ENCODE peak calls at places on chromosome 4, in seven cellular contexts. B, O, Y, Z, J, X and C are unnamed samples.

GRCh38 chr4:15656038-15656470 is 897 bp upstream of the FBXL5 start:
- DNase-seq in Z (no peak), Y (no peak), B (peak; percentile 13), X (no peak), O (no peak), J (no peak), C (no peak)

GRCh38 chr4:38241541-38241940 is 281.3 kb downstream of the PTTG2 start:
- DNase-seq in J (no peak), B (no peak), X (no peak), Z (no peak), O (no peak), Y (no peak), C (no peak)

GRCh38 chr4:94758141-94758699 is 465 bp downstream of the BMPR1B start:
- DNase-seq in O (no peak), Y (no peak), Z (peak; percentile 37), B (peak; percentile 80), J (peak; percentile 34), X (peak; percentile 8), C (peak; percentile 61)

GRCh38 chr4:139556735-139557505 is 901 bp upstream of the SETD7 start:
- DNase-seq in B (peak; percentile 66), O (no peak), Z (peak; percentile 63), Y (peak; percentile 62), X (peak; percentile 38), J (peak; percentile 69), C (peak; percentile 23)

GRCh38 chr4:12723849-12724447 is 760.2 kb downstream of the RAB28 start:
- DNase-seq in J (no peak), Z (no peak), Y (no peak), O (no peak), B (peak; percentile 11), X (no peak), C (no peak)

GRCh38 chr4:132437117-132437516 is 712.0 kb upstream of the PCDH10 start:
- DNase-seq in O (no peak), X (no peak), Y (no peak), J (no peak), B (no peak), Z (no peak), C (no peak)

GRCh38 chr4:145808021-145808650 is 128.2 kb downstream of the C4orf51 start:
- DNase-seq in Y (peak; percentile 91), O (no peak), Z (no peak), B (no peak), J (no peak), X (peak; percentile 57), C (no peak)

GRCh38 chr4:106601519-106601918 is 232.9 kb upstream of the GIMD1 start:
- DNase-seq in X (no peak), J (no peak), Y (no peak), B (no peak), O (no peak), Z (no peak), C (no peak)

GRCh38 chr4:30610361-30610760 is 109.8 kb upstream of the PCDH7 start:
- DNase-seq in Y (no peak), J (no peak), Z (no peak), X (no peak), O (no peak), B (no peak), C (no peak)

GRCh38 chr4:88341227-88342192 is 37.1 kb upstream of the HERC6 start:
- DNase-seq in B (no peak), Z (no peak), X (no peak), O (no peak), J (no peak), Y (peak; percentile 10), C (no peak)

GRCh38 chr4:85427123-85427522 is 47.8 kb upstream of the ARHGAP24 start:
- DNase-seq in X (no peak), O (no peak), Y (no peak), J (no peak), Z (no peak), B (no peak), C (no peak)

GRCh38 chr4:107689912-107690587 is 30.0 kb downstream of the PAPSS1 start:
- DNase-seq in J (no peak), Y (no peak), X (no peak), B (no peak), O (no peak), Z (no peak), C (no peak)

GRCh38 chr4:169080970-169081369 is 70.9 kb upstream of the CBR4 start:
- DNase-seq in Y (no peak), J (no peak), O (no peak), X (no peak), B (no peak), Z (no peak), C (no peak)

GRCh38 chr4:83852085-83852451 is 316.2 kb downstream of the GPAT3 start:
- DNase-seq in B (no peak), Y (no peak), O (no peak), X (no peak), Z (no peak), J (no peak), C (no peak)

GRCh38 chr4:108224628-108225053 is 55.9 kb upstream of the LEF1 start:
- DNase-seq in Y (no peak), X (no peak), O (no peak), B (no peak), J (peak; percentile 33), Z (no peak), C (peak; percentile 70)

GRCh38 chr4:15320116-15320515 is 107.7 kb upstream of the C1QTNF7 start:
- DNase-seq in Y (no peak), X (no peak), Z (no peak), B (no peak), O (no peak), J (no peak), C (no peak)

GRCh38 chr4:60450054-60450453 is 750.1 kb upstream of the ADGRL3 start:
- DNase-seq in J (no peak), Y (no peak), X (no peak), O (no peak), B (no peak), Z (no peak), C (no peak)

GRCh38 chr4:80202190-80202711 is 4.9 kb downstream of the PRDM8 start:
- DNase-seq in J (peak; percentile 88), Y (peak; percentile 68), B (peak; percentile 88), O (peak; percentile 73), Z (peak; percentile 85), X (peak; percentile 81), C (peak; percentile 52)

DNA sequence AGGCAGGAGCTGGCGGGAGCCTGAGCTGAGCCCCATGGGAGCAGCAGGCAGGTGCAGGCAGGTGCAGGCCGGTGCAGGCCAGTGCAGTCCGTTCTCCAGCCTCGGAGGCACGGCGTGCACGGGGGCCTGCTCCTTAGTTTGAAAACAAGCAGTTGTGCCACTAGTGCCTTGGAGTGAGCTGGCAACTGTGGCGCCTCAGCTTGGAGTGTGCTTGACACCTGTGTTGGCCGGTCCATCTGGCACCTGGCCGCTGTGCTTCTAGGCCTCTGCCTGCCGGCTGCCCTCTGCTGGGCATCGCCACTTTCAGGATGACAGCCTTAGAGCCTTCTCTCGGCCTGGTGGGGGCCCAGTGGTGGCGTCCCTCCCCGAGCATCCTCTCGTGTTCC is 47.9 kb downstream of the RGS12 start:
- DNase-seq in Y (no peak), B (no peak), J (peak; percentile 89), X (no peak), Z (peak; percentile 69), O (no peak), C (no peak)
- TF ChIP-seq CTCF in Y (no peak), B (no peak), J (no peak), X (no peak), Z (peak; percentile 57), O (no peak), C (no peak)

DNA sequence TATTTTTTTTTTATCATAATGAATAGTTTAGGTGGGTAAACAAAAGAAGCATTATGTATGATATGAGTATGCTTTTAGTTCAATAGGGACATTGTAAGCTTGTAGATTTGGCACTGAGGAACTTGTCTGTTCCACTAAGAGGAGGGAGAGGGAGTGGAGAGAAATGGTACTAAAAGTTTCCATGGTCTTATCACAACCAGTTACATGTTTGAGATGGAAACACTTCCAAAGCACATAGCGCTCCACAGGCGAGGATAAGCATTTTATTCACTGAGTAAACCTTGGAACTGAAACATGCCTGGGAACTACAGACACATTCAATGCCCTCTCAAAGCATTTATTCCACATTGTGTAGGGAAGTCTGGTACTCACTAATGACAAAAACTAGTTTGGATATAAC is 15.5 kb downstream of the MYOZ2 start:
- DNase-seq in Z (no peak), J (no peak), B (no peak), X (no peak), Y (no peak), O (no peak), C (no peak)
- TF ChIP-seq CTCF in Z (no peak), J (no peak), B (no peak), X (no peak), Y (no peak), O (no peak), C (no peak)

DNA sequence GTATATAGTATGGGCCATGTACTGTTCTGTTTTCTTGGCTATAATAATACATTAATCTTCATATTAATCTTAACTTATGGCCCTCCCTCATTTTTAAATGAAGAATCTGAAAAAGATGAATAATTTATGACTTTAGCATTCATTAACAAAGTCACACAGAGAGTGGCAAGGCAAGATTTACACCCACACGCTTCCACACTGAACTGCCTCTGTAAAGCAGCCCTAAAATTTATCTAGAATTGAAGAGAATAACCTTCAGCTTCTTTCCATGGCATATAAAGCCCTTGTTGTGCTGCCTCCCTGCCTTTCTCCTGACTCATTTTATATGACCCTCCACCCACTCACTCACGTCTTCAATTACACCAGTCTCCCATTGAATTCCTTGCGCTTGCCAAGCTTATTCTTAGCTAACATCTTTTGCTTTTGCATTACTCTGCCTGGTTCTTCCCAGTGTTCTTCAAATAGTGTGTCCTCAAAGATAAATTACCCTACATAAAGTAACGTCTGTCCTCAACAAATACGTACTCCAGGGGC is 2649.3 kb downstream of the PCDH7 start:
- DNase-seq in Y (no peak), J (no peak), Z (no peak), X (no peak), O (no peak), B (no peak), C (no peak)
- TF ChIP-seq CTCF in Y (no peak), J (no peak), Z (no peak), X (no peak), O (no peak), B (no peak), C (no peak)

GRCh38 chr4:1826531-1827350 is 29.2 kb downstream of the LETM1 start:
- DNase-seq in J (no peak), O (no peak), B (peak; percentile 12), Y (no peak), Z (no peak), X (no peak), C (no peak)

GRCh38 chr4:1825326-1825725 is 30.6 kb downstream of the LETM1 start:
- DNase-seq in O (no peak), J (no peak), B (no peak), Z (no peak), Y (no peak), X (no peak), C (no peak)

GRCh38 chr4:1822568-1823544 is 29.8 kb downstream of the FGFR3 start:
- DNase-seq in Y (no peak), O (no peak), J (no peak), B (no peak), X (no peak), Z (no peak), C (no peak)

GRCh38 chr4:1823545-1823932 is 30.4 kb downstream of the FGFR3 start:
- DNase-seq in B (no peak), J (no peak), X (no peak), O (no peak), Y (no peak), Z (no peak), C (no peak)

DNA sequence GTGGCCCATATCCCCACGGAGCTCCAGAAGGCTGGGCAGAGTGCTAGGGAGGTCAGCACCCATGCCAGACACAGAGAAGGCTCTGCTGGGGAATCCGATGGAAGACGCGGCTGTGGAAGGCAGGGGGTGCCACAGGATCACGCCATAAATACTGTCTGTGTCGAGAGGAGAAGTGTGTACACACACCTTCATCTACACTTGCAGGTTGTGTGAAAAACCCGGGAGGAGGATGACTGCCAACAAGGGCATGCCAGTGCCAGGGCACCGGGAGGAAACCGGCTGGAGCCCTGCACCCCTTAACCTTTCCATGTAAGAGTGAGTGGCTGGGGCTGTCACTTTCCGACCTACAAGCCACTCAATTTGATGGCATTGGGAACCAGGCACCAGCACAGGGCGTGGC is 31.2 kb downstream of the LETM1 start:
- DNase-seq in X (no peak), Z (no peak), B (no peak), Y (no peak), O (no peak), J (no peak), C (no peak)
- TF ChIP-seq CTCF in X (no peak), Z (no peak), B (no peak), Y (no peak), O (no peak), J (no peak), C (no peak)